ENCODE peak calls at places on chromosomes 7 and 10, in four cellular contexts. C is posterior vena cava, O is HS-27A, X is lower leg skin. Z is an unnamed sample.

GRCh38 chr10:61662794-61663259 is at the start of gene CABCOCO1:
- DNase-seq in X (no peak), O (no peak), C (peak), Z (peak)

GRCh38 chr7:112449353-112449752 is 907 bp upstream of the IFRD1 start:
- DNase-seq in C (no peak), X (no peak), O (no peak), Z (peak)

GRCh38 chr7:42226354-42226941 is 10.6 kb downstream of the GLI3 start:
- DNase-seq in C (no peak), X (no peak), O (no peak), Z (no peak)

GRCh38 chr7:96327429-96327828 is 5.5 kb upstream of the SLC25A13 start:
- DNase-seq in X (no peak), O (no peak), C (no peak), Z (no peak)

GRCh38 chr10:74026428-74026979 is 28.6 kb downstream of the VCL start:
- DNase-seq in C (no peak), X (no peak), O (no peak), Z (no peak)

GRCh38 chr7:29138588-29138987 is 7.7 kb downstream of the CPVL start:
- DNase-seq in C (no peak), X (no peak), O (no peak), Z (no peak)

GRCh38 chr10:58385784-58386112 is 538 bp downstream of the TFAM start:
- DNase-seq in X (peak), O (peak), C (no peak), Z (peak)

GRCh38 chr7:5421626-5422323 is 1.9 kb downstream of the TNRC18 start:
- DNase-seq in C (peak), X (peak), O (no peak), Z (peak)

GRCh38 chr10:62130948-62131347 is 137.7 kb downstream of the RTKN2 start:
- DNase-seq in C (no peak), O (peak), X (no peak), Z (peak)

GRCh38 chr10:129236411-129236810 is 230.6 kb upstream of the MGMT start:
- DNase-seq in C (no peak), X (no peak), O (no peak), Z (no peak)

GRCh38 chr10:5981529-5981928 is 4.2 kb upstream of the IL15RA start:
- DNase-seq in X (peak), C (no peak), O (no peak), Z (no peak)

GRCh38 chr7:120052884-120053382 is 220.0 kb upstream of the KCND2 start:
- DNase-seq in X (peak), O (no peak), C (peak), Z (peak)

GRCh38 chr10:5659702-5660528 is 6.5 kb downstream of the ASB13 start:
- DNase-seq in C (peak), O (no peak), X (peak), Z (peak)

GRCh38 chr7:75639071-75639892 is 99.5 kb downstream of the HIP1 start:
- DNase-seq in X (no peak), C (peak), O (no peak), Z (peak)

GRCh38 chr7:54252256-54253035 is 289.7 kb upstream of the VSTM2A start:
- DNase-seq in C (no peak), X (no peak), O (no peak), Z (no peak)

GRCh38 chr10:86362129-86362527 is 4.5 kb downstream of the GRID1 start:
- DNase-seq in C (peak), X (no peak), O (no peak), Z (no peak)

GRCh38 chr7:80902035-80902434 is 16.8 kb downstream of the SEMA3C start:
- DNase-seq in X (no peak), O (no peak), C (no peak), Z (no peak)

GRCh38 chr7:112192236-112193154 is 13.7 kb downstream of the DOCK4 start:
- DNase-seq in C (no peak), X (no peak), O (no peak), Z (peak)

GRCh38 chr7:2802082-2802481 is 42.0 kb downstream of the GNA12 start:
- DNase-seq in O (no peak), X (no peak), C (no peak), Z (peak)

GRCh38 chr7:149209518-149210269 is 14.3 kb downstream of the ZNF282 start:
- DNase-seq in X (no peak), O (no peak), C (no peak), Z (peak)

GRCh38 chr7:5595545-5596045 is 172.0 kb upstream of the TNRC18 start:
- DNase-seq in X (no peak), C (no peak), O (peak), Z (peak)

GRCh38 chr7:70343519-70343918 is 745.2 kb downstream of the AUTS2 start:
- DNase-seq in X (no peak), C (no peak), O (no peak), Z (no peak)

GRCh38 chr7:132243463-132243862 is 332.8 kb downstream of the PLXNA4 start:
- DNase-seq in C (no peak), X (no peak), O (no peak), Z (no peak)